ENCODE peak calls at places on chromosomes 4 and X, in ten cellular contexts. One of them, this sample, is unnamed.
A peak's percentile ranks its signal among the peaks of the same experiment; 100 is the strongest.

GRCh38 chrX:134761788-134762187 is 103.5 kb upstream of the PLAC1 start:
- DNase-seq in heart left ventricle: no peak
- DNase-seq in ACHN: peak; percentile 22
- DNase-seq in cardiac fibroblast: no peak
- DNase-seq in stimulated activated CD4-positive, alpha-beta T cell treated with anti-CD3 and anti-CD28 coated beads, Interleukin-2, amount 100 ng/mL, for 48 hours: no peak
- DNase-seq in iris pigment epithelial cell: peak; percentile 16
- DNase-seq in AG08396: peak; percentile 14
- DNase-seq in M059J: peak; percentile 52
- DNase-seq in activated CD8-positive, alpha-beta T cell treated with anti-CD3 and anti-CD28 coated beads for 36 hours: peak; percentile 23
- DNase-seq in EL: peak; percentile 26
- DNase-seq in this sample: no peak

GRCh38 chr4:168811793-168812651 is 198.0 kb downstream of the CBR4 start:
- DNase-seq in heart left ventricle: no peak
- DNase-seq in AG08396: peak; percentile 40
- DNase-seq in activated CD8-positive, alpha-beta T cell treated with anti-CD3 and anti-CD28 coated beads for 36 hours: no peak
- DNase-seq in ACHN: no peak
- DNase-seq in EL: peak; percentile 75
- DNase-seq in iris pigment epithelial cell: peak; percentile 83
- DNase-seq in cardiac fibroblast: peak; percentile 60
- DNase-seq in M059J: peak; percentile 44
- DNase-seq in stimulated activated CD4-positive, alpha-beta T cell treated with anti-CD3 and anti-CD28 coated beads, Interleukin-2, amount 100 ng/mL, for 48 hours: no peak
- DNase-seq in this sample: no peak

GRCh38 chrX:21959362-21960051 is 19.0 kb downstream of the SMS start:
- DNase-seq in activated CD8-positive, alpha-beta T cell treated with anti-CD3 and anti-CD28 coated beads for 36 hours: no peak
- DNase-seq in AG08396: no peak
- DNase-seq in M059J: no peak
- DNase-seq in EL: no peak
- DNase-seq in ACHN: no peak
- DNase-seq in cardiac fibroblast: no peak
- DNase-seq in iris pigment epithelial cell: no peak
- DNase-seq in stimulated activated CD4-positive, alpha-beta T cell treated with anti-CD3 and anti-CD28 coated beads, Interleukin-2, amount 100 ng/mL, for 48 hours: no peak
- DNase-seq in heart left ventricle: no peak
- DNase-seq in this sample: no peak

GRCh38 chr4:8391972-8392371 is 48.6 kb downstream of the ACOX3 start:
- DNase-seq in stimulated activated CD4-positive, alpha-beta T cell treated with anti-CD3 and anti-CD28 coated beads, Interleukin-2, amount 100 ng/mL, for 48 hours: no peak
- DNase-seq in AG08396: peak; percentile 72
- DNase-seq in iris pigment epithelial cell: peak; percentile 94
- DNase-seq in EL: peak; percentile 70
- DNase-seq in heart left ventricle: peak; percentile 77
- DNase-seq in M059J: peak; percentile 38
- DNase-seq in cardiac fibroblast: peak; percentile 93
- DNase-seq in ACHN: peak; percentile 8
- DNase-seq in activated CD8-positive, alpha-beta T cell treated with anti-CD3 and anti-CD28 coated beads for 36 hours: peak; percentile 29
- DNase-seq in this sample: peak; percentile 44

GRCh38 chr4:158812543-158812942 is 43.7 kb downstream of the FNIP2 start:
- DNase-seq in activated CD8-positive, alpha-beta T cell treated with anti-CD3 and anti-CD28 coated beads for 36 hours: no peak
- DNase-seq in stimulated activated CD4-positive, alpha-beta T cell treated with anti-CD3 and anti-CD28 coated beads, Interleukin-2, amount 100 ng/mL, for 48 hours: no peak
- DNase-seq in ACHN: no peak
- DNase-seq in M059J: no peak
- DNase-seq in heart left ventricle: no peak
- DNase-seq in EL: no peak
- DNase-seq in iris pigment epithelial cell: no peak
- DNase-seq in AG08396: no peak
- DNase-seq in cardiac fibroblast: no peak
- DNase-seq in this sample: no peak

GRCh38 chrX:151753313-151754041 is 18.9 kb downstream of the CNGA2 start:
- DNase-seq in heart left ventricle: peak; percentile 49
- DNase-seq in EL: peak; percentile 48
- DNase-seq in M059J: peak; percentile 73
- DNase-seq in AG08396: peak; percentile 75
- DNase-seq in activated CD8-positive, alpha-beta T cell treated with anti-CD3 and anti-CD28 coated beads for 36 hours: peak; percentile 20
- DNase-seq in iris pigment epithelial cell: peak; percentile 65
- DNase-seq in cardiac fibroblast: peak; percentile 64
- DNase-seq in ACHN: peak; percentile 24
- DNase-seq in stimulated activated CD4-positive, alpha-beta T cell treated with anti-CD3 and anti-CD28 coated beads, Interleukin-2, amount 100 ng/mL, for 48 hours: peak; percentile 13
- DNase-seq in this sample: peak; percentile 25

GRCh38 chr4:85399270-85399669 is 75.7 kb upstream of the ARHGAP24 start:
- DNase-seq in heart left ventricle: no peak
- DNase-seq in ACHN: no peak
- DNase-seq in M059J: no peak
- DNase-seq in stimulated activated CD4-positive, alpha-beta T cell treated with anti-CD3 and anti-CD28 coated beads, Interleukin-2, amount 100 ng/mL, for 48 hours: no peak
- DNase-seq in EL: no peak
- DNase-seq in iris pigment epithelial cell: peak; percentile 56
- DNase-seq in AG08396: no peak
- DNase-seq in activated CD8-positive, alpha-beta T cell treated with anti-CD3 and anti-CD28 coated beads for 36 hours: no peak
- DNase-seq in cardiac fibroblast: no peak
- DNase-seq in this sample: no peak

GRCh38 chrX:102712216-102712966 is at the start of gene GPRASP2:
- DNase-seq in cardiac fibroblast: peak; percentile 29
- DNase-seq in heart left ventricle: peak; percentile 59
- DNase-seq in EL: peak; percentile 39
- DNase-seq in iris pigment epithelial cell: peak; percentile 10
- DNase-seq in AG08396: peak; percentile 49
- DNase-seq in M059J: peak; percentile 33
- DNase-seq in ACHN: peak; percentile 25
- DNase-seq in stimulated activated CD4-positive, alpha-beta T cell treated with anti-CD3 and anti-CD28 coated beads, Interleukin-2, amount 100 ng/mL, for 48 hours: no peak
- DNase-seq in activated CD8-positive, alpha-beta T cell treated with anti-CD3 and anti-CD28 coated beads for 36 hours: peak; percentile 43
- DNase-seq in this sample: no peak

GRCh38 chr4:144709793-144710525 is 64.0 kb downstream of the HHIP start:
- DNase-seq in M059J: peak; percentile 94
- DNase-seq in AG08396: no peak
- DNase-seq in cardiac fibroblast: peak; percentile 59
- DNase-seq in stimulated activated CD4-positive, alpha-beta T cell treated with anti-CD3 and anti-CD28 coated beads, Interleukin-2, amount 100 ng/mL, for 48 hours: no peak
- DNase-seq in iris pigment epithelial cell: peak; percentile 26
- DNase-seq in activated CD8-positive, alpha-beta T cell treated with anti-CD3 and anti-CD28 coated beads for 36 hours: no peak
- DNase-seq in heart left ventricle: no peak
- DNase-seq in ACHN: peak; percentile 58
- DNase-seq in EL: peak; percentile 60
- DNase-seq in this sample: no peak

GRCh38 chr4:151614532-151614931 is 146.3 kb downstream of the GATB start:
- DNase-seq in iris pigment epithelial cell: no peak
- DNase-seq in cardiac fibroblast: no peak
- DNase-seq in heart left ventricle: no peak
- DNase-seq in M059J: no peak
- DNase-seq in activated CD8-positive, alpha-beta T cell treated with anti-CD3 and anti-CD28 coated beads for 36 hours: no peak
- DNase-seq in stimulated activated CD4-positive, alpha-beta T cell treated with anti-CD3 and anti-CD28 coated beads, Interleukin-2, amount 100 ng/mL, for 48 hours: no peak
- DNase-seq in ACHN: no peak
- DNase-seq in AG08396: no peak
- DNase-seq in EL: no peak
- DNase-seq in this sample: no peak

GRCh38 chr4:138894688-138895087 is 120.9 kb upstream of the NOCT start:
- DNase-seq in heart left ventricle: no peak
- DNase-seq in M059J: no peak
- DNase-seq in EL: no peak
- DNase-seq in cardiac fibroblast: no peak
- DNase-seq in iris pigment epithelial cell: no peak
- DNase-seq in stimulated activated CD4-positive, alpha-beta T cell treated with anti-CD3 and anti-CD28 coated beads, Interleukin-2, amount 100 ng/mL, for 48 hours: no peak
- DNase-seq in AG08396: no peak
- DNase-seq in activated CD8-positive, alpha-beta T cell treated with anti-CD3 and anti-CD28 coated beads for 36 hours: no peak
- DNase-seq in ACHN: no peak
- DNase-seq in this sample: no peak

GRCh38 chr4:5773271-5773555 is 62.2 kb downstream of the EVC start:
- DNase-seq in M059J: no peak
- DNase-seq in heart left ventricle: no peak
- DNase-seq in cardiac fibroblast: no peak
- DNase-seq in ACHN: no peak
- DNase-seq in stimulated activated CD4-positive, alpha-beta T cell treated with anti-CD3 and anti-CD28 coated beads, Interleukin-2, amount 100 ng/mL, for 48 hours: no peak
- DNase-seq in AG08396: no peak
- DNase-seq in iris pigment epithelial cell: peak; percentile 87
- DNase-seq in activated CD8-positive, alpha-beta T cell treated with anti-CD3 and anti-CD28 coated beads for 36 hours: no peak
- DNase-seq in EL: no peak
- DNase-seq in this sample: peak; percentile 50

GRCh38 chrX:150308041-150308440 is 55.1 kb upstream of the MAMLD1 start:
- DNase-seq in heart left ventricle: no peak
- DNase-seq in activated CD8-positive, alpha-beta T cell treated with anti-CD3 and anti-CD28 coated beads for 36 hours: no peak
- DNase-seq in iris pigment epithelial cell: no peak
- DNase-seq in M059J: no peak
- DNase-seq in EL: no peak
- DNase-seq in ACHN: no peak
- DNase-seq in cardiac fibroblast: no peak
- DNase-seq in stimulated activated CD4-positive, alpha-beta T cell treated with anti-CD3 and anti-CD28 coated beads, Interleukin-2, amount 100 ng/mL, for 48 hours: no peak
- DNase-seq in AG08396: no peak
- DNase-seq in this sample: no peak

GRCh38 chrX:7067266-7067665 is 80.2 kb upstream of the STS start:
- DNase-seq in activated CD8-positive, alpha-beta T cell treated with anti-CD3 and anti-CD28 coated beads for 36 hours: no peak
- DNase-seq in EL: no peak
- DNase-seq in AG08396: no peak
- DNase-seq in M059J: no peak
- DNase-seq in ACHN: no peak
- DNase-seq in heart left ventricle: no peak
- DNase-seq in iris pigment epithelial cell: no peak
- DNase-seq in stimulated activated CD4-positive, alpha-beta T cell treated with anti-CD3 and anti-CD28 coated beads, Interleukin-2, amount 100 ng/mL, for 48 hours: no peak
- DNase-seq in cardiac fibroblast: no peak
- DNase-seq in this sample: no peak

GRCh38 chr4:108492816-108493595 is 127.4 kb upstream of the RPL34 start:
- DNase-seq in activated CD8-positive, alpha-beta T cell treated with anti-CD3 and anti-CD28 coated beads for 36 hours: peak; percentile 41
- DNase-seq in M059J: no peak
- DNase-seq in heart left ventricle: no peak
- DNase-seq in AG08396: peak; percentile 36
- DNase-seq in ACHN: peak; percentile 40
- DNase-seq in iris pigment epithelial cell: peak; percentile 19
- DNase-seq in stimulated activated CD4-positive, alpha-beta T cell treated with anti-CD3 and anti-CD28 coated beads, Interleukin-2, amount 100 ng/mL, for 48 hours: peak; percentile 33
- DNase-seq in EL: peak; percentile 41
- DNase-seq in cardiac fibroblast: no peak
- DNase-seq in this sample: no peak

GRCh38 chrX:38561951-38562719 is 793 bp downstream of the TSPAN7 start:
- DNase-seq in cardiac fibroblast: no peak
- DNase-seq in AG08396: no peak
- DNase-seq in ACHN: no peak
- DNase-seq in activated CD8-positive, alpha-beta T cell treated with anti-CD3 and anti-CD28 coated beads for 36 hours: peak; percentile 18
- DNase-seq in stimulated activated CD4-positive, alpha-beta T cell treated with anti-CD3 and anti-CD28 coated beads, Interleukin-2, amount 100 ng/mL, for 48 hours: no peak
- DNase-seq in EL: no peak
- DNase-seq in iris pigment epithelial cell: no peak
- DNase-seq in heart left ventricle: peak; percentile 24
- DNase-seq in M059J: no peak
- DNase-seq in this sample: no peak

GRCh38 chrX:5746231-5746630 is 482.4 kb downstream of the NLGN4X start:
- DNase-seq in iris pigment epithelial cell: no peak
- DNase-seq in activated CD8-positive, alpha-beta T cell treated with anti-CD3 and anti-CD28 coated beads for 36 hours: no peak
- DNase-seq in cardiac fibroblast: no peak
- DNase-seq in ACHN: no peak
- DNase-seq in AG08396: no peak
- DNase-seq in EL: no peak
- DNase-seq in stimulated activated CD4-positive, alpha-beta T cell treated with anti-CD3 and anti-CD28 coated beads, Interleukin-2, amount 100 ng/mL, for 48 hours: no peak
- DNase-seq in heart left ventricle: no peak
- DNase-seq in M059J: no peak
- DNase-seq in this sample: no peak

GRCh38 chr4:134691915-134692314 is 490.3 kb upstream of the PABPC4L start:
- DNase-seq in cardiac fibroblast: no peak
- DNase-seq in EL: peak; percentile 60
- DNase-seq in stimulated activated CD4-positive, alpha-beta T cell treated with anti-CD3 and anti-CD28 coated beads, Interleukin-2, amount 100 ng/mL, for 48 hours: no peak
- DNase-seq in iris pigment epithelial cell: peak; percentile 1
- DNase-seq in ACHN: no peak
- DNase-seq in heart left ventricle: no peak
- DNase-seq in activated CD8-positive, alpha-beta T cell treated with anti-CD3 and anti-CD28 coated beads for 36 hours: no peak
- DNase-seq in AG08396: no peak
- DNase-seq in M059J: peak; percentile 79
- DNase-seq in this sample: no peak

GRCh38 chrX:24828600-24828999 is 134.9 kb downstream of the POLA1 start:
- DNase-seq in AG08396: no peak
- DNase-seq in heart left ventricle: no peak
- DNase-seq in iris pigment epithelial cell: no peak
- DNase-seq in stimulated activated CD4-positive, alpha-beta T cell treated with anti-CD3 and anti-CD28 coated beads, Interleukin-2, amount 100 ng/mL, for 48 hours: no peak
- DNase-seq in cardiac fibroblast: no peak
- DNase-seq in EL: no peak
- DNase-seq in M059J: no peak
- DNase-seq in ACHN: no peak
- DNase-seq in activated CD8-positive, alpha-beta T cell treated with anti-CD3 and anti-CD28 coated beads for 36 hours: no peak
- DNase-seq in this sample: no peak

GRCh38 chr4:22412013-22412412 is 103.9 kb downstream of the ADGRA3 start:
- DNase-seq in ACHN: no peak
- DNase-seq in M059J: no peak
- DNase-seq in iris pigment epithelial cell: no peak
- DNase-seq in AG08396: no peak
- DNase-seq in EL: no peak
- DNase-seq in stimulated activated CD4-positive, alpha-beta T cell treated with anti-CD3 and anti-CD28 coated beads, Interleukin-2, amount 100 ng/mL, for 48 hours: no peak
- DNase-seq in activated CD8-positive, alpha-beta T cell treated with anti-CD3 and anti-CD28 coated beads for 36 hours: no peak
- DNase-seq in cardiac fibroblast: no peak
- DNase-seq in heart left ventricle: no peak
- DNase-seq in this sample: no peak

GRCh38 chrX:115147220-115147619 is 42.0 kb upstream of the RBMXL3 start:
- DNase-seq in cardiac fibroblast: peak; percentile 43
- DNase-seq in heart left ventricle: no peak
- DNase-seq in stimulated activated CD4-positive, alpha-beta T cell treated with anti-CD3 and anti-CD28 coated beads, Interleukin-2, amount 100 ng/mL, for 48 hours: no peak
- DNase-seq in AG08396: no peak
- DNase-seq in activated CD8-positive, alpha-beta T cell treated with anti-CD3 and anti-CD28 coated beads for 36 hours: no peak
- DNase-seq in EL: peak; percentile 1
- DNase-seq in iris pigment epithelial cell: peak; percentile 34
- DNase-seq in ACHN: peak; percentile 6
- DNase-seq in M059J: peak; percentile 29
- DNase-seq in this sample: no peak

GRCh38 chr4:159401791-159402380 is 299.0 kb downstream of the RAPGEF2 start:
- DNase-seq in M059J: peak; percentile 96
- DNase-seq in heart left ventricle: no peak
- DNase-seq in cardiac fibroblast: peak; percentile 60
- DNase-seq in iris pigment epithelial cell: peak; percentile 97
- DNase-seq in ACHN: peak; percentile 77
- DNase-seq in AG08396: peak; percentile 58
- DNase-seq in stimulated activated CD4-positive, alpha-beta T cell treated with anti-CD3 and anti-CD28 coated beads, Interleukin-2, amount 100 ng/mL, for 48 hours: no peak
- DNase-seq in EL: peak; percentile 96
- DNase-seq in activated CD8-positive, alpha-beta T cell treated with anti-CD3 and anti-CD28 coated beads for 36 hours: no peak
- DNase-seq in this sample: no peak

GRCh38 chr4:138938371-138938699 is 77.2 kb upstream of the NOCT start:
- DNase-seq in AG08396: peak; percentile 20
- DNase-seq in ACHN: peak; percentile 43
- DNase-seq in activated CD8-positive, alpha-beta T cell treated with anti-CD3 and anti-CD28 coated beads for 36 hours: no peak
- DNase-seq in stimulated activated CD4-positive, alpha-beta T cell treated with anti-CD3 and anti-CD28 coated beads, Interleukin-2, amount 100 ng/mL, for 48 hours: no peak
- DNase-seq in cardiac fibroblast: peak; percentile 76
- DNase-seq in M059J: peak; percentile 59
- DNase-seq in EL: peak; percentile 55
- DNase-seq in heart left ventricle: no peak
- DNase-seq in iris pigment epithelial cell: peak; percentile 62
- DNase-seq in this sample: no peak

GRCh38 chrX:54561622-54562021 is 31.6 kb downstream of the GNL3L start:
- DNase-seq in heart left ventricle: no peak
- DNase-seq in iris pigment epithelial cell: no peak
- DNase-seq in M059J: no peak
- DNase-seq in EL: no peak
- DNase-seq in stimulated activated CD4-positive, alpha-beta T cell treated with anti-CD3 and anti-CD28 coated beads, Interleukin-2, amount 100 ng/mL, for 48 hours: no peak
- DNase-seq in AG08396: no peak
- DNase-seq in activated CD8-positive, alpha-beta T cell treated with anti-CD3 and anti-CD28 coated beads for 36 hours: no peak
- DNase-seq in cardiac fibroblast: no peak
- DNase-seq in ACHN: no peak
- DNase-seq in this sample: no peak

GRCh38 chr4:149715822-149716585 is 99.6 kb downstream of the IQCM start:
- DNase-seq in M059J: no peak
- DNase-seq in stimulated activated CD4-positive, alpha-beta T cell treated with anti-CD3 and anti-CD28 coated beads, Interleukin-2, amount 100 ng/mL, for 48 hours: no peak
- DNase-seq in heart left ventricle: no peak
- DNase-seq in ACHN: no peak
- DNase-seq in cardiac fibroblast: no peak
- DNase-seq in activated CD8-positive, alpha-beta T cell treated with anti-CD3 and anti-CD28 coated beads for 36 hours: no peak
- DNase-seq in iris pigment epithelial cell: no peak
- DNase-seq in EL: no peak
- DNase-seq in AG08396: no peak
- DNase-seq in this sample: no peak

GRCh38 chrX:76420237-76420636 is 7.3 kb upstream of the MAGEE1 start:
- DNase-seq in heart left ventricle: no peak
- DNase-seq in activated CD8-positive, alpha-beta T cell treated with anti-CD3 and anti-CD28 coated beads for 36 hours: no peak
- DNase-seq in stimulated activated CD4-positive, alpha-beta T cell treated with anti-CD3 and anti-CD28 coated beads, Interleukin-2, amount 100 ng/mL, for 48 hours: no peak
- DNase-seq in EL: peak; percentile 0
- DNase-seq in M059J: peak; percentile 0
- DNase-seq in iris pigment epithelial cell: no peak
- DNase-seq in cardiac fibroblast: no peak
- DNase-seq in ACHN: no peak
- DNase-seq in AG08396: no peak
- DNase-seq in this sample: no peak

GRCh38 chr4:4677825-4678522 is 136.1 kb upstream of the STX18 start:
- DNase-seq in iris pigment epithelial cell: peak; percentile 75
- DNase-seq in ACHN: peak; percentile 15
- DNase-seq in EL: peak; percentile 51
- DNase-seq in activated CD8-positive, alpha-beta T cell treated with anti-CD3 and anti-CD28 coated beads for 36 hours: peak; percentile 18
- DNase-seq in M059J: no peak
- DNase-seq in AG08396: peak; percentile 72
- DNase-seq in stimulated activated CD4-positive, alpha-beta T cell treated with anti-CD3 and anti-CD28 coated beads, Interleukin-2, amount 100 ng/mL, for 48 hours: no peak
- DNase-seq in heart left ventricle: no peak
- DNase-seq in cardiac fibroblast: peak; percentile 69
- DNase-seq in this sample: peak; percentile 34

GRCh38 chrX:2690856-2691542 is at the start of gene CD99:
- DNase-seq in cardiac fibroblast: peak; percentile 95
- DNase-seq in M059J: peak; percentile 76
- DNase-seq in heart left ventricle: peak; percentile 95
- DNase-seq in activated CD8-positive, alpha-beta T cell treated with anti-CD3 and anti-CD28 coated beads for 36 hours: peak; percentile 88
- DNase-seq in ACHN: peak; percentile 68
- DNase-seq in stimulated activated CD4-positive, alpha-beta T cell treated with anti-CD3 and anti-CD28 coated beads, Interleukin-2, amount 100 ng/mL, for 48 hours: peak; percentile 74
- DNase-seq in EL: peak; percentile 91
- DNase-seq in iris pigment epithelial cell: peak; percentile 85
- DNase-seq in AG08396: peak; percentile 95
- DNase-seq in this sample: peak; percentile 75